ENCODE peak calls at places on chromosomes 11 and 22, in four cellular contexts. I, S, K and D are unnamed samples.

GRCh38 chr11:7281083-7281482 is 29.4 kb downstream of the SYT9 start:
- DNase-seq in I (no peak), S (no peak), K (no peak), D (no peak)

GRCh38 chr22:20218981-20219380 is 49.1 kb downstream of the RTN4R start:
- DNase-seq in I (no peak), S (no peak), K (no peak), D (no peak)

GRCh38 chr11:2308713-2309112 is 6.9 kb downstream of the TSPAN32 start:
- DNase-seq in I (no peak), S (no peak), K (no peak), D (no peak)

GRCh38 chr11:66160709-66161108 is 90.6 kb downstream of the PACS1 start:
- DNase-seq in I (no peak), S (no peak), K (no peak), D (no peak)

GRCh38 chr22:41687901-41688364 is 734 bp downstream of the SNU13 start:
- DNase-seq in I (no peak), S (peak), K (no peak), D (no peak)

GRCh38 chr11:87970762-87971161 is 204.5 kb downstream of the RAB38 start:
- DNase-seq in I (no peak), S (no peak), K (no peak), D (no peak)

GRCh38 chr11:122317337-122317736 is 201.3 kb upstream of the BLID start:
- DNase-seq in I (no peak), S (no peak), K (no peak), D (no peak)

GRCh38 chr11:76644591-76644990 is 26.0 kb downstream of the LRRC32 start:
- DNase-seq in I (no peak), S (no peak), K (no peak), D (no peak)

GRCh38 chr11:16987205-16987568 is 27.0 kb downstream of the PLEKHA7 start:
- DNase-seq in I (no peak), S (peak), K (no peak), D (no peak)

GRCh38 chr11:80702264-80702663 is 1261.4 kb upstream of the TENM4 start:
- DNase-seq in I (no peak), S (no peak), K (no peak), D (no peak)

GRCh38 chr11:76803811-76804600 is 20.9 kb downstream of the TSKU start:
- DNase-seq in I (no peak), S (no peak), K (no peak), D (no peak)

GRCh38 chr11:132054822-132055221 is 684.4 kb downstream of the NTM start:
- DNase-seq in I (no peak), S (no peak), K (no peak), D (peak)

GRCh38 chr11:85165819-85166218 is 461.3 kb downstream of the DLG2 start:
- DNase-seq in I (no peak), S (no peak), K (no peak), D (no peak)

GRCh38 chr11:73762732-73763131 is 1.9 kb upstream of the RAB6A start:
- DNase-seq in I (no peak), S (no peak), K (no peak), D (no peak)

GRCh38 chr11:115455606-115456005 is 48.6 kb downstream of the CADM1 start:
- DNase-seq in I (no peak), S (no peak), K (no peak), D (no peak)

GRCh38 chr11:27485930-27486773 is 13.6 kb upstream of the LGR4 start:
- DNase-seq in I (no peak), S (peak), K (peak), D (no peak)

GRCh38 chr11:45702511-45702910 is 37.1 kb upstream of the CHST1 start:
- DNase-seq in I (no peak), S (no peak), K (no peak), D (no peak)

GRCh38 chr11:59172345-59173079 is 580 bp downstream of the DTX4 start:
- DNase-seq in I (no peak), S (peak), K (no peak), D (no peak)

GRCh38 chr11:3835752-3836151 is 5.0 kb downstream of the RHOG start:
- DNase-seq in I (no peak), S (no peak), K (no peak), D (no peak)